ENCODE peak calls at places on chromosomes 5 and 9, in seven cellular contexts. F, O, T, M, J, K and G are unnamed samples.

GRCh38 chr9:84694248-84694647 is 24.7 kb downstream of the NTRK2 start:
- DNase-seq in F (no peak), O (no peak), T (no peak), M (no peak), J (no peak), K (no peak), G (no peak)

GRCh38 chr5:139410121-139410885 is 6.4 kb upstream of the SPATA24 start:
- DNase-seq in F (no peak), O (no peak), T (no peak), M (no peak), J (no peak), K (no peak), G (no peak)

GRCh38 chr9:18428621-18429020 is 45.3 kb upstream of the ADAMTSL1 start:
- DNase-seq in F (no peak), O (no peak), T (no peak), M (peak), J (no peak), K (no peak), G (no peak)

GRCh38 chr5:27241564-27242257 is 203.3 kb upstream of the CDH9 start:
- DNase-seq in F (no peak), O (no peak), T (no peak), M (peak), J (peak), K (no peak), G (no peak)

GRCh38 chr5:109161914-109162683 is 247.7 kb downstream of the PJA2 start:
- DNase-seq in F (no peak), O (no peak), T (no peak), M (peak), J (no peak), K (no peak), G (no peak)

GRCh38 chr9:76027426-76027825 is 137.0 kb downstream of the PCSK5 start:
- DNase-seq in F (no peak), O (no peak), T (no peak), M (no peak), J (no peak), K (no peak), G (no peak)

GRCh38 chr9:129566563-129567266 is 54.2 kb downstream of the C9orf50 start:
- DNase-seq in F (no peak), O (no peak), T (no peak), M (no peak), J (no peak), K (no peak), G (no peak)

GRCh38 chr9:75213765-75214164 is 125.5 kb downstream of the OSTF1 start:
- DNase-seq in F (no peak), O (no peak), T (no peak), M (no peak), J (no peak), K (no peak), G (no peak)

GRCh38 chr9:86500031-86500430 is 145.8 kb upstream of the TUT7 start:
- DNase-seq in F (no peak), O (no peak), T (no peak), M (no peak), J (no peak), K (no peak), G (no peak)

GRCh38 chr9:104494808-104495207 is 9.3 kb upstream of the OR13F1 start:
- DNase-seq in F (no peak), O (no peak), T (peak), M (peak), J (no peak), K (no peak), G (no peak)

GRCh38 chr9:137658778-137659177 is 40.0 kb downstream of the EHMT1 start:
- DNase-seq in F (no peak), O (no peak), T (no peak), M (no peak), J (no peak), K (no peak), G (no peak)

GRCh38 chr5:1476181-1476966 is 31.1 kb upstream of the SLC6A3 start:
- DNase-seq in F (no peak), O (no peak), T (no peak), M (no peak), J (no peak), K (no peak), G (no peak)

GRCh38 chr5:1763548-1763911 is 36.1 kb downstream of the MRPL36 start:
- DNase-seq in F (peak), O (peak), T (no peak), M (peak), J (peak), K (no peak), G (peak)

GRCh38 chr5:167812871-167813270 is 478.6 kb upstream of the WWC1 start:
- DNase-seq in F (no peak), O (no peak), T (no peak), M (no peak), J (no peak), K (no peak), G (no peak)

GRCh38 chr9:26058111-26058895 is 380.1 kb upstream of the TUSC1 start:
- DNase-seq in F (no peak), O (no peak), T (no peak), M (peak), J (no peak), K (no peak), G (no peak)

GRCh38 chr5:176402684-176403083 is 13.7 kb downstream of the CLTB start:
- DNase-seq in F (no peak), O (no peak), T (no peak), M (no peak), J (no peak), K (no peak), G (no peak)

GRCh38 chr5:123035950-123036390 is 555 bp downstream of the PPIC start:
- DNase-seq in F (no peak), O (no peak), T (no peak), M (peak), J (peak), K (peak), G (no peak)

GRCh38 chr5:77984587-77984986 is 208.4 kb upstream of the TBCA start:
- DNase-seq in F (no peak), O (no peak), T (no peak), M (no peak), J (no peak), K (no peak), G (no peak)

GRCh38 chr9:34606908-34607307 is 5.0 kb downstream of the RPP25L start:
- DNase-seq in F (no peak), O (no peak), T (no peak), M (no peak), J (no peak), K (no peak), G (no peak)

GRCh38 chr5:72242796-72243475 is 77.1 kb downstream of the MRPS27 start:
- DNase-seq in F (no peak), O (no peak), T (peak), M (no peak), J (no peak), K (peak), G (no peak)

GRCh38 chr9:113581865-113582697 is 118.6 kb downstream of the RGS3 start:
- DNase-seq in F (peak), O (peak), T (no peak), M (peak), J (peak), K (peak), G (peak)

GRCh38 chr5:179608131-179608581 is 15.3 kb downstream of the HNRNPH1 start:
- DNase-seq in F (peak), O (peak), T (peak), M (no peak), J (no peak), K (peak), G (peak)

GRCh38 chr9:3548636-3549035 is 22.8 kb upstream of the RFX3 start:
- DNase-seq in F (no peak), O (no peak), T (no peak), M (no peak), J (no peak), K (no peak), G (no peak)

GRCh38 chr9:8600914-8601680 is 801.5 kb upstream of the DMAC1 start:
- DNase-seq in F (no peak), O (no peak), T (no peak), M (peak), J (no peak), K (peak), G (no peak)

GRCh38 chr9:79651251-79651795 is 79.6 kb downstream of the TLE4 start:
- DNase-seq in F (no peak), O (no peak), T (no peak), M (no peak), J (no peak), K (peak), G (no peak)

GRCh38 chr9:114662081-114662989 is 4.7 kb upstream of the TEX53 start:
- DNase-seq in F (peak), O (peak), T (no peak), M (peak), J (peak), K (peak), G (peak)

GRCh38 chr9:69674741-69675438 is 2.7 kb upstream of the APBA1 start:
- DNase-seq in F (no peak), O (no peak), T (no peak), M (peak), J (peak), K (no peak), G (no peak)

GRCh38 chr9:79685576-79685975 is 113.8 kb downstream of the TLE4 start:
- DNase-seq in F (no peak), O (no peak), T (no peak), M (peak), J (peak), K (no peak), G (no peak)

GRCh38 chr5:118791986-118792734 is 196.2 kb downstream of the DTWD2 start:
- DNase-seq in F (no peak), O (peak), T (peak), M (peak), J (peak), K (peak), G (no peak)

GRCh38 chr5:149273237-149273636 is 1.6 kb downstream of the AFAP1L1 start:
- DNase-seq in F (no peak), O (no peak), T (no peak), M (no peak), J (no peak), K (no peak), G (no peak)

GRCh38 chr5:52502591-52502990 is 285.1 kb upstream of the ITGA1 start:
- DNase-seq in F (no peak), O (no peak), T (no peak), M (no peak), J (no peak), K (no peak), G (no peak)

GRCh38 chr5:55855509-55855908 is 4.4 kb downstream of the IL31RA start:
- DNase-seq in F (no peak), O (peak), T (no peak), M (peak), J (no peak), K (no peak), G (peak)

GRCh38 chr9:111944467-111944866 is 47.9 kb downstream of the UGCG start:
- DNase-seq in F (no peak), O (no peak), T (no peak), M (peak), J (peak), K (no peak), G (no peak)

GRCh38 chr9:126860077-126860756 is at the start of gene ZBTB34:
- DNase-seq in F (peak), O (peak), T (peak), M (peak), J (peak), K (peak), G (peak)

GRCh38 chr5:73733219-73733618 is 107.2 kb downstream of the ARHGEF28 start:
- DNase-seq in F (no peak), O (no peak), T (no peak), M (peak), J (peak), K (no peak), G (no peak)

GRCh38 chr5:157130933-157131332 is 11.7 kb downstream of the MED7 start:
- DNase-seq in F (no peak), O (no peak), T (no peak), M (no peak), J (peak), K (no peak), G (no peak)

GRCh38 chr5:127958421-127959011 is 125.0 kb upstream of the SLC12A2 start:
- DNase-seq in F (no peak), O (no peak), T (peak), M (no peak), J (no peak), K (no peak), G (no peak)